ENCODE peak calls at places on chromosome 21, in four cellular contexts. W is small intestine; U is naive thymus-derived CD4-positive, alpha-beta T cell; X is CD4-positive, CD25-positive, alpha-beta regulatory T cell. J is an unnamed sample.

GRCh38 chr21:34891610-34891943 is 157.5 kb downstream of the RUNX1 start:
- DNase-seq in X (no peak), U (no peak), W (no peak), J (no peak)

GRCh38 chr21:33292724-33293123 is 26.6 kb downstream of the IL10RB start:
- DNase-seq in X (no peak), W (no peak), U (no peak), J (no peak)

GRCh38 chr21:36186506-36187399 is 30.1 kb downstream of the DOP1B start:
- DNase-seq in X (no peak), W (peak), U (no peak), J (no peak)

GRCh38 chr21:45600248-45600647 is 43.3 kb upstream of the PCBP3 start:
- DNase-seq in X (no peak), W (no peak), U (no peak), J (no peak)

GRCh38 chr21:35849131-35849530 is 211.2 kb downstream of the SETD4 start:
- DNase-seq in X (no peak), U (no peak), W (no peak), J (no peak)

GRCh38 chr21:46100426-46100825 is 2.5 kb downstream of the COL6A2 start:
- DNase-seq in X (no peak), W (no peak), U (no peak), J (no peak)

GRCh38 chr21:39502631-39503030 is 50.9 kb downstream of the SH3BGR start:
- DNase-seq in U (no peak), W (no peak), X (no peak), J (no peak)

GRCh38 chr21:45929477-45929876 is 52.1 kb upstream of the COL6A1 start:
- DNase-seq in W (no peak), X (no peak), U (no peak), J (no peak)

GRCh38 chr21:46550511-46550941 is 54.4 kb downstream of the S100B start:
- DNase-seq in X (peak), U (peak), W (peak), J (no peak)

GRCh38 chr21:41169701-41170100 is 1.7 kb downstream of the BACE2 start:
- DNase-seq in U (no peak), W (no peak), X (no peak), J (no peak)

GRCh38 chr21:34771512-34772028 is 102.8 kb downstream of the CLIC6 start:
- DNase-seq in X (no peak), U (no peak), W (no peak), J (no peak)

GRCh38 chr21:44920694-44921604 is at the start of gene ITGB2:
- DNase-seq in W (no peak), X (peak), U (peak), J (no peak)

GRCh38 chr21:35565204-35565611 is 495.1 kb downstream of the SETD4 start:
- DNase-seq in W (no peak), X (no peak), U (no peak), J (no peak)

GRCh38 chr21:44521928-44522752 is 17.9 kb downstream of the KRTAP10-1 start:
- DNase-seq in W (no peak), U (no peak), X (no peak), J (no peak)

GRCh38 chr21:36429672-36430546 is 44.7 kb downstream of the CHAF1B start:
- DNase-seq in U (peak), X (peak), W (peak), J (peak)

GRCh38 chr21:29299906-29300546 is 1.3 kb downstream of the BACH1 start:
- DNase-seq in X (peak), W (peak), U (peak), J (no peak)

GRCh38 chr21:45747802-45748445 is 104.4 kb downstream of the PCBP3 start:
- DNase-seq in W (no peak), X (no peak), U (no peak), J (no peak)

GRCh38 chr21:37558676-37559204 is 192.2 kb downstream of the DYRK1A start:
- DNase-seq in W (no peak), U (no peak), X (no peak), J (no peak)

GRCh38 chr21:26117324-26117971 is 53.1 kb downstream of the APP start:
- DNase-seq in X (no peak), W (no peak), U (no peak), J (no peak)

GRCh38 chr21:35428489-35428888 is 379.4 kb upstream of the RUNX1 start:
- DNase-seq in W (no peak), U (peak), X (peak), J (no peak)

GRCh38 chr21:45129231-45129923 is 55.0 kb downstream of the ADARB1 start:
- DNase-seq in X (no peak), U (no peak), W (no peak), J (no peak)

GRCh38 chr21:31671931-31672330 is 12.4 kb downstream of the SOD1 start:
- DNase-seq in W (no peak), X (no peak), U (no peak), J (no peak)

GRCh38 chr21:31668651-31669491 is 9.4 kb downstream of the SOD1 start:
- DNase-seq in W (no peak), X (peak), U (no peak), J (no peak)

GRCh38 chr21:31667639-31668038 is 8.1 kb downstream of the SOD1 start:
- DNase-seq in X (no peak), W (no peak), U (no peak), J (no peak)

GRCh38 chr21:31671146-31671716 is 11.7 kb downstream of the SOD1 start:
- DNase-seq in X (no peak), W (no peak), U (no peak), J (no peak)

DNA sequence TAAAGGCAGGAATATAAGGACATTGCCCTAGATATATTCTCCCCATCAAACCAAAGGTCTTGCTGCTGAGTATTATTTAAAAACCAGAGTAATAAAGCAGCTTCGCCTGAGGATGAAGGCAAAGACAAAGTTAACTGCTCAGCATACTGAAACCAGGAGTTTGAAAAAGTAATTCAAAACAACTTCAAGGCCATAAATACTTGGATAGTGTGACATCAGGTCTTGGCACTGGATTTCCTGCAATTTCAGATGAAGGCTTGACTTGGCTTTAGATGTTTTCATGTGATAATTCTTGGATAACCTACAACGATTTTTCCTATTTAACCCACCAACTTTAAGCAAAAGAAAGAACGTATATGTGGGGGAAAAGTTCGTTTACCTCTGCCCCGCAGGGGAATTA is 10.6 kb downstream of the SOD1 start:
- DNase-seq in U (no peak), X (no peak), W (no peak), J (no peak)
- H3K27ac ChIP-seq in U (no peak), X (peak), W (no peak), J (no peak)

DNA sequence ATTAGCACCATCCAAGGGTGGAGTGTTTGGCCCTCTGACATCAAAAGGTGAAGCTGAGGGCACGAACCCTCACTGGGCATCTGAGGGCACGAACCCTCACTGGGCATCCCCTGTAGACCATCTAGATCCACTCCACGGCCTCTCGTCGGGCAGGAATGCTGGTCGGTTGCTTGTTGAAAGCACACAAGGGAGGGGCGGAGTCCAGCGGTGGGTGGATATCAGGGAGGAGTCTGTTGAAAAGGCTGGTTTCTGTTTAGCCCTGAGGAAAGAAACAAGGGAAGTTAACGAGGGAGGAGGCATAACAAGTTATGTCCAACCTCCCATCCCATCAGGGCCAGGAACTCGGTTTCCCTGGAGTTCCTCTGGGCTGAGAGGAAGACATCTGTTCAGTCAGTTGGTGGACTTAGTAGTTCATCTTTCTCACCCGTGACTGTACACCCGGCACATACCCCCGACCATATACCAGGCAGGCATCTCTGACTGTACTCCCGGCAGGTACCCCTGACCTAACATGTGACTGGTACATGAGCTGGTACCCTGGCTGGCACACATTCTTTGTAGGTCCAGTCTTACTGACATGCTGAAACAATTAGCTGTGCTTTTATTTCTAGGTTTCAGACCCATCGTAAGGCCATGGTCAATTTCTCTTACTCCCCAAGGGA is 32.1 kb upstream of the PDE9A start:
- DNase-seq in W (peak), U (no peak), X (no peak), J (no peak)
- H3K27ac ChIP-seq in W (no peak), U (no peak), X (no peak), J (no peak)

DNA sequence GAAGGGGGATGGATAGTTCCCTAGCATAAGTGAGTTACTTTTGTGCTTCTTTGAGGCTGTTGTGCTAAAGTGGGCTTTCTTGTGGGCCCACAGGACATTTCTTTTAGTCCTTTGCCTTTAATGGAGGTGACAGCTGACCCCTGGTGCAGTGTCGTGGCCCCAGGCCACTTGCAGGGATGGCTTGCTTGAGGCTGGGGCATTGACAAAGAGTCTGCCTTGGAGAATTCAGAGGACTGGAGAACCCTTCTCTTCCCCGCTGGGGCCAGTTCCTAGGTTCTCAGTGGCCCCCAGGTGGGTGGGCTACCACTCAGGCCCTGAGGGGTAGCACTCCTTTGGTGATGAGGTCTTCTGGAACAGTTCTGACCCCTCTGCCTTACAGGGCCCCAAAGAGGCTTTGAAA is 12.8 kb downstream of the ABCG1 start:
- DNase-seq in U (no peak), X (no peak), W (no peak), J (no peak)
- H3K27ac ChIP-seq in U (peak), X (no peak), W (no peak), J (peak)

GRCh38 chr21:27372381-27372780 is 405.5 kb upstream of the ADAMTS5 start:
- DNase-seq in W (no peak), U (no peak), X (no peak), J (no peak)
- H3K27ac ChIP-seq in W (no peak), U (no peak), X (no peak), J (no peak)